ENCODE peak calls at places on chromosomes 3 and 15, in seven cellular contexts. One of them, this sample, is unnamed.

GRCh38 chr3:194056731-194057415 is 79.1 kb upstream of the HES1 start:
- DNase-seq in IMR-90: no peak
- DNase-seq in CD4-positive, alpha-beta T cell: no peak
- DNase-seq in breast epithelium: no peak
- DNase-seq in ovary: no peak
- DNase-seq in CD8-positive, alpha-beta T cell: no peak
- DNase-seq in GM23338: no peak
- DNase-seq in this sample: no peak

GRCh38 chr15:68982976-68983550 is 31.4 kb upstream of the NOX5 start:
- DNase-seq in IMR-90: no peak
- DNase-seq in CD4-positive, alpha-beta T cell: no peak
- DNase-seq in breast epithelium: no peak
- DNase-seq in ovary: no peak
- DNase-seq in CD8-positive, alpha-beta T cell: no peak
- DNase-seq in GM23338: no peak
- DNase-seq in this sample: no peak

GRCh38 chr3:53834429-53835095 is 11.7 kb downstream of the CHDH start:
- DNase-seq in IMR-90: no peak
- DNase-seq in CD4-positive, alpha-beta T cell: no peak
- DNase-seq in breast epithelium: no peak
- DNase-seq in ovary: no peak
- DNase-seq in CD8-positive, alpha-beta T cell: no peak
- DNase-seq in GM23338: no peak
- DNase-seq in this sample: no peak

GRCh38 chr15:66839511-66840112 is 137.6 kb downstream of the SMAD6 start:
- DNase-seq in IMR-90: peak
- DNase-seq in CD4-positive, alpha-beta T cell: no peak
- DNase-seq in breast epithelium: no peak
- DNase-seq in ovary: no peak
- DNase-seq in CD8-positive, alpha-beta T cell: no peak
- DNase-seq in GM23338: no peak
- DNase-seq in this sample: no peak

GRCh38 chr15:73322665-73323373 is 45.9 kb downstream of the HCN4 start:
- DNase-seq in IMR-90: no peak
- DNase-seq in CD4-positive, alpha-beta T cell: no peak
- DNase-seq in breast epithelium: peak
- DNase-seq in ovary: no peak
- DNase-seq in CD8-positive, alpha-beta T cell: no peak
- DNase-seq in GM23338: no peak
- DNase-seq in this sample: no peak

GRCh38 chr3:177197041-177197933 is at the start of gene TBL1XR1:
- DNase-seq in IMR-90: peak
- DNase-seq in CD4-positive, alpha-beta T cell: peak
- DNase-seq in breast epithelium: peak
- DNase-seq in ovary: peak
- DNase-seq in CD8-positive, alpha-beta T cell: peak
- DNase-seq in GM23338: peak
- DNase-seq in this sample: peak

GRCh38 chr15:62390793-62391543 is 225.9 kb upstream of the C2CD4B start:
- DNase-seq in IMR-90: peak
- DNase-seq in CD4-positive, alpha-beta T cell: no peak
- DNase-seq in breast epithelium: no peak
- DNase-seq in ovary: peak
- DNase-seq in CD8-positive, alpha-beta T cell: peak
- DNase-seq in GM23338: peak
- DNase-seq in this sample: peak

GRCh38 chr15:93485922-93486327 is 396.9 kb upstream of the RGMA start:
- DNase-seq in IMR-90: no peak
- DNase-seq in CD4-positive, alpha-beta T cell: no peak
- DNase-seq in breast epithelium: no peak
- DNase-seq in ovary: peak
- DNase-seq in CD8-positive, alpha-beta T cell: no peak
- DNase-seq in GM23338: no peak
- DNase-seq in this sample: no peak

GRCh38 chr15:47576921-47577474 is 140.3 kb upstream of the SEMA6D start:
- DNase-seq in IMR-90: peak
- DNase-seq in CD4-positive, alpha-beta T cell: no peak
- DNase-seq in breast epithelium: no peak
- DNase-seq in ovary: no peak
- DNase-seq in CD8-positive, alpha-beta T cell: no peak
- DNase-seq in GM23338: no peak
- DNase-seq in this sample: no peak

GRCh38 chr3:53195602-53196574 is 34.9 kb downstream of the PRKCD start:
- DNase-seq in IMR-90: peak
- DNase-seq in CD4-positive, alpha-beta T cell: peak
- DNase-seq in breast epithelium: no peak
- DNase-seq in ovary: peak
- DNase-seq in CD8-positive, alpha-beta T cell: peak
- DNase-seq in GM23338: peak
- DNase-seq in this sample: no peak

GRCh38 chr3:168117059-168117458 is 21.3 kb upstream of the GOLIM4 start:
- DNase-seq in IMR-90: peak
- DNase-seq in CD4-positive, alpha-beta T cell: no peak
- DNase-seq in breast epithelium: no peak
- DNase-seq in ovary: no peak
- DNase-seq in CD8-positive, alpha-beta T cell: no peak
- DNase-seq in GM23338: no peak
- DNase-seq in this sample: no peak

GRCh38 chr15:63212050-63212973 is 22.9 kb downstream of the RAB8B start:
- DNase-seq in IMR-90: peak
- DNase-seq in CD4-positive, alpha-beta T cell: no peak
- DNase-seq in breast epithelium: no peak
- DNase-seq in ovary: no peak
- DNase-seq in CD8-positive, alpha-beta T cell: no peak
- DNase-seq in GM23338: no peak
- DNase-seq in this sample: no peak

GRCh38 chr3:46021516-46021915 is 5.8 kb downstream of the XCR1 start:
- DNase-seq in IMR-90: no peak
- DNase-seq in CD4-positive, alpha-beta T cell: no peak
- DNase-seq in breast epithelium: no peak
- DNase-seq in ovary: no peak
- DNase-seq in CD8-positive, alpha-beta T cell: no peak
- DNase-seq in GM23338: no peak
- DNase-seq in this sample: no peak

GRCh38 chr3:182490601-182491485 is 302.5 kb upstream of the ATP11B start:
- DNase-seq in IMR-90: no peak
- DNase-seq in CD4-positive, alpha-beta T cell: no peak
- DNase-seq in breast epithelium: no peak
- DNase-seq in ovary: no peak
- DNase-seq in CD8-positive, alpha-beta T cell: no peak
- DNase-seq in GM23338: peak
- DNase-seq in this sample: no peak

GRCh38 chr3:15327941-15328340 is 4.4 kb downstream of the SH3BP5 start:
- DNase-seq in IMR-90: peak
- DNase-seq in CD4-positive, alpha-beta T cell: no peak
- DNase-seq in breast epithelium: no peak
- DNase-seq in ovary: no peak
- DNase-seq in CD8-positive, alpha-beta T cell: no peak
- DNase-seq in GM23338: no peak
- DNase-seq in this sample: no peak

GRCh38 chr3:9770276-9770812 is 597 bp upstream of the CAMK1 start:
- DNase-seq in IMR-90: no peak
- DNase-seq in CD4-positive, alpha-beta T cell: no peak
- DNase-seq in breast epithelium: peak
- DNase-seq in ovary: peak
- DNase-seq in CD8-positive, alpha-beta T cell: no peak
- DNase-seq in GM23338: peak
- DNase-seq in this sample: no peak

GRCh38 chr3:184563941-184564684 is 2.5 kb downstream of the EPHB3 start:
- DNase-seq in IMR-90: no peak
- DNase-seq in CD4-positive, alpha-beta T cell: no peak
- DNase-seq in breast epithelium: no peak
- DNase-seq in ovary: no peak
- DNase-seq in CD8-positive, alpha-beta T cell: no peak
- DNase-seq in GM23338: no peak
- DNase-seq in this sample: no peak

GRCh38 chr15:69847625-69848024 is 250.1 kb downstream of the TLE3 start:
- DNase-seq in IMR-90: no peak
- DNase-seq in CD4-positive, alpha-beta T cell: no peak
- DNase-seq in breast epithelium: no peak
- DNase-seq in ovary: no peak
- DNase-seq in CD8-positive, alpha-beta T cell: no peak
- DNase-seq in GM23338: no peak
- DNase-seq in this sample: no peak

GRCh38 chr3:27721717-27722564 is at the start of gene EOMES:
- DNase-seq in IMR-90: no peak
- DNase-seq in CD4-positive, alpha-beta T cell: peak
- DNase-seq in breast epithelium: no peak
- DNase-seq in ovary: no peak
- DNase-seq in CD8-positive, alpha-beta T cell: peak
- DNase-seq in GM23338: peak
- DNase-seq in this sample: no peak

GRCh38 chr3:128466840-128467541 is at the start of gene DNAJB8:
- DNase-seq in IMR-90: no peak
- DNase-seq in CD4-positive, alpha-beta T cell: no peak
- DNase-seq in breast epithelium: no peak
- DNase-seq in ovary: no peak
- DNase-seq in CD8-positive, alpha-beta T cell: no peak
- DNase-seq in GM23338: no peak
- DNase-seq in this sample: no peak

GRCh38 chr15:40878785-40879184 is 4.8 kb upstream of the RHOV start:
- DNase-seq in IMR-90: peak
- DNase-seq in CD4-positive, alpha-beta T cell: no peak
- DNase-seq in breast epithelium: no peak
- DNase-seq in ovary: no peak
- DNase-seq in CD8-positive, alpha-beta T cell: no peak
- DNase-seq in GM23338: no peak
- DNase-seq in this sample: no peak

GRCh38 chr15:91346259-91346658 is 246.2 kb downstream of the SV2B start:
- DNase-seq in IMR-90: no peak
- DNase-seq in CD4-positive, alpha-beta T cell: no peak
- DNase-seq in breast epithelium: no peak
- DNase-seq in ovary: no peak
- DNase-seq in CD8-positive, alpha-beta T cell: no peak
- DNase-seq in GM23338: no peak
- DNase-seq in this sample: no peak

GRCh38 chr15:40251455-40252140 is 12.7 kb downstream of the PAK6 start:
- DNase-seq in IMR-90: no peak
- DNase-seq in CD4-positive, alpha-beta T cell: no peak
- DNase-seq in breast epithelium: no peak
- DNase-seq in ovary: no peak
- DNase-seq in CD8-positive, alpha-beta T cell: no peak
- DNase-seq in GM23338: no peak
- DNase-seq in this sample: no peak

GRCh38 chr3:170222647-170223541 is 670 bp downstream of the PRKCI start:
- DNase-seq in IMR-90: peak
- DNase-seq in CD4-positive, alpha-beta T cell: peak
- DNase-seq in breast epithelium: peak
- DNase-seq in ovary: peak
- DNase-seq in CD8-positive, alpha-beta T cell: peak
- DNase-seq in GM23338: peak
- DNase-seq in this sample: peak

GRCh38 chr3:14460342-14461005 is 58.1 kb downstream of the SLC6A6 start:
- DNase-seq in IMR-90: peak
- DNase-seq in CD4-positive, alpha-beta T cell: no peak
- DNase-seq in breast epithelium: peak
- DNase-seq in ovary: peak
- DNase-seq in CD8-positive, alpha-beta T cell: no peak
- DNase-seq in GM23338: no peak
- DNase-seq in this sample: peak

GRCh38 chr3:124772081-124772831 is 42.0 kb downstream of the UMPS start:
- DNase-seq in IMR-90: peak
- DNase-seq in CD4-positive, alpha-beta T cell: no peak
- DNase-seq in breast epithelium: no peak
- DNase-seq in ovary: no peak
- DNase-seq in CD8-positive, alpha-beta T cell: no peak
- DNase-seq in GM23338: no peak
- DNase-seq in this sample: peak
- H3K27ac ChIP-seq in IMR-90: peak
- H3K27ac ChIP-seq in CD4-positive, alpha-beta T cell: no peak
- H3K27ac ChIP-seq in breast epithelium: peak
- H3K27ac ChIP-seq in ovary: no peak
- H3K27ac ChIP-seq in CD8-positive, alpha-beta T cell: no peak
- H3K27ac ChIP-seq in GM23338: peak
- H3K27ac ChIP-seq in this sample: peak

GRCh38 chr3:17014286-17014685 is 129.5 kb downstream of the PLCL2 start:
- DNase-seq in IMR-90: no peak
- DNase-seq in CD4-positive, alpha-beta T cell: no peak
- DNase-seq in breast epithelium: no peak
- DNase-seq in ovary: no peak
- DNase-seq in CD8-positive, alpha-beta T cell: no peak
- DNase-seq in GM23338: no peak
- DNase-seq in this sample: no peak
- H3K27ac ChIP-seq in IMR-90: no peak
- H3K27ac ChIP-seq in CD4-positive, alpha-beta T cell: no peak
- H3K27ac ChIP-seq in breast epithelium: no peak
- H3K27ac ChIP-seq in ovary: no peak
- H3K27ac ChIP-seq in CD8-positive, alpha-beta T cell: no peak
- H3K27ac ChIP-seq in GM23338: no peak
- H3K27ac ChIP-seq in this sample: no peak

GRCh38 chr3:72115307-72115706 is 330.4 kb upstream of the PROK2 start:
- DNase-seq in IMR-90: no peak
- DNase-seq in CD4-positive, alpha-beta T cell: no peak
- DNase-seq in breast epithelium: no peak
- DNase-seq in ovary: no peak
- DNase-seq in CD8-positive, alpha-beta T cell: no peak
- DNase-seq in GM23338: no peak
- DNase-seq in this sample: no peak

GRCh38 chr3:72114773-72115172 is 329.8 kb upstream of the PROK2 start:
- DNase-seq in IMR-90: no peak
- DNase-seq in CD4-positive, alpha-beta T cell: no peak
- DNase-seq in breast epithelium: no peak
- DNase-seq in ovary: no peak
- DNase-seq in CD8-positive, alpha-beta T cell: no peak
- DNase-seq in GM23338: no peak
- DNase-seq in this sample: no peak

GRCh38 chr3:72112435-72112834 is 327.5 kb upstream of the PROK2 start:
- DNase-seq in IMR-90: no peak
- DNase-seq in CD4-positive, alpha-beta T cell: no peak
- DNase-seq in breast epithelium: no peak
- DNase-seq in ovary: no peak
- DNase-seq in CD8-positive, alpha-beta T cell: no peak
- DNase-seq in GM23338: no peak
- DNase-seq in this sample: no peak

GRCh38 chr3:72113564-72113963 is 328.6 kb upstream of the PROK2 start:
- DNase-seq in IMR-90: no peak
- DNase-seq in CD4-positive, alpha-beta T cell: no peak
- DNase-seq in breast epithelium: no peak
- DNase-seq in ovary: no peak
- DNase-seq in CD8-positive, alpha-beta T cell: no peak
- DNase-seq in GM23338: no peak
- DNase-seq in this sample: no peak

DNA sequence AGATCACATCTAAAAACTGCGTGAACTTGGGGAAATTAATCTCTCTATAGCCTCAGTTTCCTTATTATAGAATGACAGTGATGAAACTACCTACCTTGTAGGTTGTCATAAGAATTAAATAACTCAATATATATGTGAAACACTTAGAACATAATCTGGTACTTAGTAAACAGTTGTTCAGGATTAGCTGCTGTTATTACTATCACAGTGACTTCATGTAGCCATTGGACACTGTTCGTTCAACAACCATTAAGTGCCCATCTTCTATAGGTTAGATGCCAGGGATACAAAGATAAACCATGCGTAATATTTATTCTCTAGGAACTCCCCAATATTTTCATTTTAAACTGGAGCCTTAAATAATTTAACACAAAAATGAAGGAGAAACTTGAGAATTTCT is 329.0 kb upstream of the PROK2 start:
- DNase-seq in IMR-90: no peak
- DNase-seq in CD4-positive, alpha-beta T cell: no peak
- DNase-seq in breast epithelium: no peak
- DNase-seq in ovary: no peak
- DNase-seq in CD8-positive, alpha-beta T cell: no peak
- DNase-seq in GM23338: no peak
- DNase-seq in this sample: no peak
- H3K27ac ChIP-seq in IMR-90: no peak
- H3K27ac ChIP-seq in CD4-positive, alpha-beta T cell: no peak
- H3K27ac ChIP-seq in breast epithelium: no peak
- H3K27ac ChIP-seq in ovary: no peak
- H3K27ac ChIP-seq in CD8-positive, alpha-beta T cell: no peak
- H3K27ac ChIP-seq in GM23338: no peak
- H3K27ac ChIP-seq in this sample: no peak

GRCh38 chr3:115550285-115550741 is 73.0 kb upstream of the GAP43 start:
- DNase-seq in IMR-90: no peak
- DNase-seq in CD4-positive, alpha-beta T cell: no peak
- DNase-seq in breast epithelium: no peak
- DNase-seq in ovary: no peak
- DNase-seq in CD8-positive, alpha-beta T cell: no peak
- DNase-seq in GM23338: no peak
- DNase-seq in this sample: no peak
- H3K27ac ChIP-seq in IMR-90: no peak
- H3K27ac ChIP-seq in CD4-positive, alpha-beta T cell: no peak
- H3K27ac ChIP-seq in breast epithelium: peak
- H3K27ac ChIP-seq in ovary: no peak
- H3K27ac ChIP-seq in CD8-positive, alpha-beta T cell: no peak
- H3K27ac ChIP-seq in GM23338: no peak
- H3K27ac ChIP-seq in this sample: no peak

This sample was measured in substantia nigra.